ENCODE peak calls at places on chromosomes 11 and 22, in five cellular contexts. R is activated CD4-positive, alpha-beta T cell treated with anti-CD3 and anti-CD28 coated beads for 48 hours; A is NCI-H2081; Y is iris pigment epithelial cell; K is SW 1271. W is an unnamed sample.

GRCh38 chr11:12762696-12763324 is 88.6 kb downstream of the TEAD1 start:
- DNase-seq in R (no peak), A (peak), Y (no peak), K (no peak), W (no peak)

GRCh38 chr11:70399681-70400112 is 1.4 kb downstream of the CTTN start:
- DNase-seq in R (no peak), A (no peak), Y (peak), K (peak), W (peak)

GRCh38 chr11:69086152-69086551 is 37.4 kb downstream of the TPCN2 start:
- DNase-seq in R (no peak), A (no peak), Y (no peak), K (no peak), W (no peak)

GRCh38 chr11:19200410-19201201 is 1.2 kb downstream of the CSRP3 start:
- DNase-seq in R (no peak), A (no peak), Y (peak), K (no peak), W (no peak)

GRCh38 chr11:46238078-46238966 is 39.1 kb upstream of the CREB3L1 start:
- DNase-seq in R (peak), A (peak), Y (peak), K (peak), W (no peak)

GRCh38 chr11:77547863-77548551 is 41.7 kb upstream of the AQP11 start:
- DNase-seq in R (peak), A (peak), Y (peak), K (peak), W (peak)

GRCh38 chr11:125110506-125110905 is 920 bp downstream of the TMEM218 start:
- DNase-seq in R (peak), A (no peak), Y (peak), K (no peak), W (no peak)

GRCh38 chr11:14812776-14813175 is 79.3 kb downstream of the CYP2R1 start:
- DNase-seq in R (no peak), A (no peak), Y (peak), K (no peak), W (no peak)

GRCh38 chr22:29136715-29137700 is 64.2 kb downstream of the KREMEN1 start:
- DNase-seq in R (no peak), A (no peak), Y (no peak), K (no peak), W (no peak)

GRCh38 chr11:12936200-12936599 is 72.9 kb upstream of the RASSF10 start:
- DNase-seq in R (no peak), A (no peak), Y (no peak), K (no peak), W (no peak)

GRCh38 chr11:6817668-6818067 is 18.2 kb upstream of the OR6A2 start:
- DNase-seq in R (no peak), A (no peak), Y (peak), K (no peak), W (no peak)

GRCh38 chr22:27507935-27508504 is 293.5 kb downstream of the MN1 start:
- DNase-seq in R (no peak), A (no peak), Y (no peak), K (no peak), W (no peak)

GRCh38 chr22:29306175-29306829 is at the start of gene GAS2L1:
- DNase-seq in R (peak), A (peak), Y (peak), K (peak), W (no peak)

GRCh38 chr11:67357831-67358555 is 4.6 kb upstream of the POLD4 start:
- DNase-seq in R (no peak), A (no peak), Y (peak), K (no peak), W (no peak)

GRCh38 chr11:74185695-74186094 is 14.6 kb downstream of the PPME1 start:
- DNase-seq in R (no peak), A (no peak), Y (peak), K (no peak), W (no peak)

GRCh38 chr22:24101966-24102365 is 79.3 kb upstream of the SUSD2 start:
- DNase-seq in R (no peak), A (no peak), Y (no peak), K (no peak), W (no peak)

GRCh38 chr22:32854351-32854804 is 52.9 kb downstream of the TIMP3 start:
- DNase-seq in R (no peak), A (no peak), Y (no peak), K (no peak), W (no peak)

GRCh38 chr11:10452211-10452767 is 2.8 kb upstream of the AMPD3 start:
- DNase-seq in R (no peak), A (peak), Y (no peak), K (no peak), W (no peak)

GRCh38 chr11:30586251-30587144 is at the start of gene MPPED2:
- DNase-seq in R (peak), A (no peak), Y (no peak), K (no peak), W (no peak)

GRCh38 chr11:57646756-57647303 is 2.9 kb downstream of the YPEL4 start:
- DNase-seq in R (no peak), A (peak), Y (no peak), K (no peak), W (no peak)

GRCh38 chr11:73944085-73944484 is 6.7 kb upstream of the DNAJB13 start:
- DNase-seq in R (no peak), A (no peak), Y (no peak), K (no peak), W (no peak)

GRCh38 chr11:27696112-27696511 is 4.1 kb downstream of the BDNF start:
- DNase-seq in R (no peak), A (no peak), Y (peak), K (no peak), W (no peak)

GRCh38 chr11:45053736-45054446 is 92.5 kb upstream of the PRDM11 start:
- DNase-seq in R (no peak), A (no peak), Y (no peak), K (no peak), W (no peak)

GRCh38 chr22:48103126-48103875 is 1340.9 kb downstream of the TBC1D22A start:
- DNase-seq in R (no peak), A (no peak), Y (no peak), K (no peak), W (no peak)

GRCh38 chr22:38735465-38736256 is 20.1 kb downstream of the SUN2 start:
- DNase-seq in R (no peak), A (no peak), Y (no peak), K (no peak), W (no peak)

GRCh38 chr11:688681-689080 is 6.3 kb downstream of the DEAF1 start:
- DNase-seq in R (no peak), A (no peak), Y (no peak), K (no peak), W (no peak)

GRCh38 chr11:124670732-124671131 is 2.8 kb downstream of the SIAE start:
- DNase-seq in R (peak), A (no peak), Y (peak), K (no peak), W (no peak)

GRCh38 chr11:123250811-123251655 is 56.0 kb upstream of the CLMP start:
- DNase-seq in R (no peak), A (no peak), Y (no peak), K (no peak), W (no peak)

GRCh38 chr22:30262917-30263741 is 3.5 kb downstream of the OSM start:
- DNase-seq in R (peak), A (peak), Y (no peak), K (no peak), W (no peak)

GRCh38 chr11:25890626-25891250 is 441.2 kb upstream of the ANO3 start:
- DNase-seq in R (no peak), A (no peak), Y (no peak), K (no peak), W (no peak)